ENCODE peak calls at places on chromosomes 7 and 10, in nine cellular contexts. I is aorta; W is hepatocyte; K is right atrium auricular region; Q is CD8-positive, alpha-beta T cell; A is neuronal stem cell; M is gastrocnemius medialis; O is lower lobe of right lung; B is IMR-90. T is an unnamed sample.

GRCh38 chr7:120841608-120842007 is 16.3 kb downstream of the TSPAN12 start:
- DNase-seq in Q (no peak), W (no peak), A (no peak), O (no peak), K (no peak), I (no peak), B (no peak), M (no peak), T (no peak)

GRCh38 chr7:157694389-157694665 is 357.5 kb downstream of the DNAJB6 start:
- DNase-seq in K (no peak), B (no peak), A (no peak), M (no peak), I (no peak), Q (no peak), O (no peak), W (no peak), T (no peak)

GRCh38 chr10:191703-192518 is 56.7 kb downstream of the ZMYND11 start:
- DNase-seq in O (no peak), B (peak; percentile 75), A (no peak), W (no peak), M (peak; percentile 24), Q (no peak), I (no peak), K (no peak), T (no peak)

GRCh38 chr10:110808619-110809018 is 63.1 kb upstream of the PDCD4 start:
- DNase-seq in A (no peak), K (no peak), M (no peak), W (no peak), O (no peak), I (no peak), Q (no peak), B (no peak), T (no peak)

GRCh38 chr7:103569621-103570305 is 123.8 kb upstream of the SLC26A5 start:
- DNase-seq in Q (no peak), I (no peak), A (no peak), M (no peak), O (no peak), K (no peak), W (no peak), B (peak; percentile 34), T (no peak)

GRCh38 chr7:104890216-104890615 is 123.8 kb upstream of the KMT2E start:
- DNase-seq in O (no peak), Q (no peak), W (no peak), I (no peak), B (no peak), K (no peak), A (no peak), M (no peak), T (no peak)

GRCh38 chr10:12975266-12975665 is 26.2 kb downstream of the CCDC3 start:
- DNase-seq in M (no peak), W (peak; percentile 43), B (no peak), I (no peak), Q (no peak), K (no peak), A (no peak), O (no peak), T (no peak)

GRCh38 chr7:28211006-28211405 is 30.4 kb upstream of the JAZF1 start:
- DNase-seq in A (no peak), I (no peak), Q (no peak), W (no peak), B (no peak), M (no peak), K (no peak), O (no peak), T (no peak)

GRCh38 chr10:131196176-131196885 is 115.2 kb downstream of the TCERG1L start:
- DNase-seq in W (no peak), I (no peak), K (no peak), Q (no peak), A (no peak), M (no peak), B (no peak), O (no peak), T (no peak)

GRCh38 chr7:25822823-25823222 is 329.2 kb upstream of the NFE2L3 start:
- DNase-seq in Q (no peak), M (no peak), O (no peak), W (no peak), K (no peak), I (no peak), A (no peak), B (no peak), T (no peak)

GRCh38 chr10:80585812-80586211 is 48.1 kb downstream of the SH2D4B start:
- DNase-seq in K (peak; percentile 23), W (no peak), A (no peak), I (no peak), B (no peak), Q (no peak), O (no peak), M (no peak), T (no peak)

GRCh38 chr7:8511810-8512209 is 78.4 kb downstream of the NXPH1 start:
- DNase-seq in Q (no peak), A (no peak), M (no peak), O (no peak), B (no peak), W (no peak), I (no peak), K (no peak), T (peak; percentile 64)

GRCh38 chr7:21352540-21353387 is 75.1 kb upstream of the SP4 start:
- DNase-seq in I (no peak), Q (no peak), B (no peak), M (no peak), O (no peak), A (no peak), K (no peak), W (no peak), T (no peak)

GRCh38 chr7:1246871-1247526 is 14.3 kb downstream of the UNCX start:
- DNase-seq in B (no peak), O (no peak), I (no peak), K (no peak), Q (no peak), M (no peak), W (no peak), A (no peak), T (peak; percentile 41)

GRCh38 chr10:78960316-78960800 is 108.4 kb upstream of the ZMIZ1 start:
- DNase-seq in O (peak; percentile 70), K (peak; percentile 84), A (no peak), W (peak; percentile 58), I (peak; percentile 91), B (peak; percentile 90), M (peak; percentile 73), Q (no peak), T (peak; percentile 85)

GRCh38 chr7:464712-465461 is 54.8 kb downstream of the PDGFA start:
- DNase-seq in K (no peak), O (no peak), W (no peak), B (peak; percentile 62), Q (no peak), A (no peak), I (peak; percentile 45), M (peak; percentile 9), T (peak; percentile 81)

GRCh38 chr7:98870071-98870651 is 347 bp upstream of the TMEM130 start:
- DNase-seq in I (peak; percentile 86), A (peak; percentile 52), M (no peak), K (no peak), Q (peak; percentile 55), B (peak; percentile 50), O (peak; percentile 59), W (peak; percentile 67), T (peak; percentile 61)

GRCh38 chr7:32094516-32094915 is 24.3 kb upstream of the PDE1C start:
- DNase-seq in Q (no peak), B (no peak), M (no peak), I (no peak), O (no peak), W (no peak), K (no peak), A (no peak), T (no peak)

GRCh38 chr10:13994932-13995331 is 335.8 kb downstream of the FRMD4A start:
- DNase-seq in I (no peak), B (no peak), Q (no peak), M (no peak), K (no peak), O (no peak), A (no peak), W (no peak), T (no peak)

GRCh38 chr10:21327239-21327993 is 198.1 kb downstream of the SKIDA1 start:
- DNase-seq in B (no peak), Q (no peak), W (no peak), K (no peak), I (no peak), O (no peak), M (no peak), A (no peak), T (no peak)

DNA sequence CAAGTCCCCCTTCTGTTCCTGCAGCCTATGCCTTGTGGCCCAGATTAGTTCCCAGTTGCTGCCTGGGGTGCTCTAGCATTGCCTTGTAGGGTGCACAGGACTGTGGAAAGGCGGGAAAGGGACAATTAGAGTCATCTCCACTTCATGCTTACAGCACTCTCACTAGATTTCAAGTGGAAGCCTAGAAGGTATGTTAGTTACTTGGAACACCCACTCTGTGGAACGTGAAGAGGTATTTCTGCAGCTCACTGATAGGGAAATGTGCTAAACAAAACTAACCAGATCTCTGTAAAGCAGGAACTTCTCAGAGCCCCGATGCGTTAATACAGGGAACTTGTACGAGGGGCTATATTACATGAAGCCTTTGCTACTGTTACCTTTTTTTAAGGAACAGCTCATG is 19.4 kb downstream of the STMP1 start:
- DNase-seq in B (no peak), A (no peak), Q (no peak), M (no peak), O (no peak), K (no peak), I (no peak), W (no peak), T (no peak)
- H3K4me1 ChIP-seq in B (peaks cover 22% of the 10 kb centered on the region), A (no peaks in the 10 kb centered on the region), Q (no peaks in the 10 kb centered on the region), M (peaks cover 28% of the 10 kb centered on the region), O (peaks cover 24% of the 10 kb centered on the region), K (peaks cover 33% of the 10 kb centered on the region), I (no peaks in the 10 kb centered on the region), W (no peaks in the 10 kb centered on the region), T (peaks cover 13% of the 10 kb centered on the region)

GRCh38 chr10:73782749-73783085 is 869 bp downstream of the CHCHD1 start:
- DNase-seq in M (no peak), A (no peak), W (no peak), I (no peak), B (no peak), K (no peak), O (no peak), Q (no peak), T (no peak)
- H3K4me3 ChIP-seq in M (peak overlapping the region; percentile 98), A (no peak overlapping the region), W (peak overlapping the region; percentile 69), I (no peak overlapping the region), B (peak overlapping the region; percentile 92), K (peak overlapping the region; percentile 79), O (peak overlapping the region; percentile 95), Q (peak overlapping the region; percentile 93), T (peak overlapping the region; percentile 82)

GRCh38 chr7:17129218-17129617 is 169.2 kb upstream of the AHR start:
- DNase-seq in Q (no peak), B (no peak), M (no peak), O (no peak), I (no peak), K (no peak), A (no peak), W (no peak), T (no peak)
- H3K4me1 ChIP-seq in Q (no peaks in the 10 kb centered on the region), B (no peaks in the 10 kb centered on the region), M (no peaks in the 10 kb centered on the region), O (peaks cover 4% of the 10 kb centered on the region), I (no peaks in the 10 kb centered on the region), K (peaks cover 6% of the 10 kb centered on the region), A (no peaks in the 10 kb centered on the region), W (peaks cover 7% of the 10 kb centered on the region), T (no peaks in the 10 kb centered on the region)

DNA sequence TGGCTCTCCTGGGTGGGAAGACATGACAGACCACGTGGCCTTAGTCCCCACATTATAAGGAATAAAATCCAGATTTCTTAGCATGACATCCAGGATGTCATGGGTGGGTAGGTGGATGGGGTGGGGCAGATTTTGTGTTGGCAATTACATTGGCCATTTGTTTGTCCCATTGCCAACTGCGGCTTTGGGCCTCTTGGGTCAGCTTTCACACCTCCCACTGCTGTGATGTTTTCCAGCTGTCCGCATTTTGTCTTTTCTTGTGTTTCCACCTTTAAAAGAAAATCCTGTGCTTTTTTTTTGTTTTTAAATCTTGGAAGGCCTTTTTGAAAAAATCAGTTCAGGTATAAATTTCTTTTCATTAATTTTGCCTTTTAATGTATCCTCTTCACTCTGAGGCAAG is 237.0 kb downstream of the SDK1 start:
- DNase-seq in K (no peak), A (no peak), I (no peak), W (no peak), O (no peak), M (no peak), B (no peak), Q (no peak), T (no peak)
- H3K4me3 ChIP-seq in K (no peak overlapping the region), A (no peak overlapping the region), I (no peak overlapping the region), W (no peak overlapping the region), O (no peak overlapping the region), M (no peak overlapping the region), B (no peak overlapping the region), Q (no peak overlapping the region), T (no peak overlapping the region)

T was measured in right cardiac atrium.